ENCODE peak calls at places on chromosomes 6 and 20, in six cellular contexts. One of them, this sample, is unnamed.

GRCh38 chr20:44618318-44618731 is 33.2 kb downstream of the ADA start:
- DNase-seq in GM23338: no peak
- DNase-seq in neural progenitor cell: no peak
- DNase-seq in endothelial cell of umbilical vein: no peak
- DNase-seq in PC-3: no peak
- DNase-seq in GM12878: no peak
- DNase-seq in this sample: no peak

GRCh38 chr6:138307816-138308727 is 69.6 kb upstream of the SMIM28 start:
- DNase-seq in GM23338: peak; percentile 28
- DNase-seq in neural progenitor cell: no peak
- DNase-seq in endothelial cell of umbilical vein: no peak
- DNase-seq in PC-3: no peak
- DNase-seq in GM12878: no peak
- DNase-seq in this sample: peak; percentile 66

GRCh38 chr20:24337074-24337473 is 132.4 kb upstream of the SYNDIG1 start:
- DNase-seq in GM23338: no peak
- DNase-seq in neural progenitor cell: peak; percentile 7
- DNase-seq in endothelial cell of umbilical vein: no peak
- DNase-seq in PC-3: peak; percentile 74
- DNase-seq in GM12878: no peak
- DNase-seq in this sample: peak; percentile 27

GRCh38 chr20:34110025-34111013 is 1.7 kb downstream of the EIF2S2 start:
- DNase-seq in GM23338: no peak
- DNase-seq in neural progenitor cell: no peak
- DNase-seq in endothelial cell of umbilical vein: peak; percentile 42
- DNase-seq in PC-3: no peak
- DNase-seq in GM12878: no peak
- DNase-seq in this sample: peak; percentile 38

GRCh38 chr20:47274449-47275108 is 81.9 kb downstream of the ZMYND8 start:
- DNase-seq in GM23338: no peak
- DNase-seq in neural progenitor cell: no peak
- DNase-seq in endothelial cell of umbilical vein: peak; percentile 96
- DNase-seq in PC-3: peak; percentile 95
- DNase-seq in GM12878: peak; percentile 87
- DNase-seq in this sample: peak; percentile 95

GRCh38 chr6:169158182-169158573 is 95.5 kb downstream of the THBS2 start:
- DNase-seq in GM23338: no peak
- DNase-seq in neural progenitor cell: no peak
- DNase-seq in endothelial cell of umbilical vein: peak; percentile 6
- DNase-seq in PC-3: no peak
- DNase-seq in GM12878: no peak
- DNase-seq in this sample: peak; percentile 55

GRCh38 chr20:376750-377149 is 3.8 kb upstream of the TRIB3 start:
- DNase-seq in GM23338: no peak
- DNase-seq in neural progenitor cell: no peak
- DNase-seq in endothelial cell of umbilical vein: no peak
- DNase-seq in PC-3: no peak
- DNase-seq in GM12878: no peak
- DNase-seq in this sample: no peak

GRCh38 chr6:89797317-89797716 is 22.3 kb downstream of the MDN1 start:
- DNase-seq in GM23338: no peak
- DNase-seq in neural progenitor cell: no peak
- DNase-seq in endothelial cell of umbilical vein: no peak
- DNase-seq in PC-3: no peak
- DNase-seq in GM12878: no peak
- DNase-seq in this sample: no peak

GRCh38 chr6:156309017-156309416 is 468.2 kb upstream of the ARID1B start:
- DNase-seq in GM23338: no peak
- DNase-seq in neural progenitor cell: no peak
- DNase-seq in endothelial cell of umbilical vein: no peak
- DNase-seq in PC-3: no peak
- DNase-seq in GM12878: no peak
- DNase-seq in this sample: no peak

GRCh38 chr6:151762817-151763216 is 44.7 kb upstream of the ESR1 start:
- DNase-seq in GM23338: no peak
- DNase-seq in neural progenitor cell: no peak
- DNase-seq in endothelial cell of umbilical vein: no peak
- DNase-seq in PC-3: no peak
- DNase-seq in GM12878: no peak
- DNase-seq in this sample: no peak

GRCh38 chr6:63882208-63882607 is 246.6 kb downstream of the PHF3 start:
- DNase-seq in GM23338: peak; percentile 43
- DNase-seq in neural progenitor cell: peak; percentile 42
- DNase-seq in endothelial cell of umbilical vein: no peak
- DNase-seq in PC-3: peak; percentile 14
- DNase-seq in GM12878: no peak
- DNase-seq in this sample: peak; percentile 19

GRCh38 chr6:38244873-38245272 is 394.9 kb downstream of the BTBD9 start:
- DNase-seq in GM23338: no peak
- DNase-seq in neural progenitor cell: no peak
- DNase-seq in endothelial cell of umbilical vein: no peak
- DNase-seq in PC-3: no peak
- DNase-seq in GM12878: no peak
- DNase-seq in this sample: no peak

GRCh38 chr6:51626391-51626790 is 461.0 kb downstream of the PKHD1 start:
- DNase-seq in GM23338: no peak
- DNase-seq in neural progenitor cell: no peak
- DNase-seq in endothelial cell of umbilical vein: no peak
- DNase-seq in PC-3: no peak
- DNase-seq in GM12878: no peak
- DNase-seq in this sample: no peak

GRCh38 chr6:100622907-100623692 is 158.4 kb upstream of the SIM1 start:
- DNase-seq in GM23338: no peak
- DNase-seq in neural progenitor cell: no peak
- DNase-seq in endothelial cell of umbilical vein: no peak
- DNase-seq in PC-3: no peak
- DNase-seq in GM12878: no peak
- DNase-seq in this sample: peak; percentile 66

GRCh38 chr6:100618349-100618671 is 153.6 kb upstream of the SIM1 start:
- DNase-seq in GM23338: no peak
- DNase-seq in neural progenitor cell: no peak
- DNase-seq in endothelial cell of umbilical vein: no peak
- DNase-seq in PC-3: no peak
- DNase-seq in GM12878: no peak
- DNase-seq in this sample: no peak

GRCh38 chr6:100614933-100615332 is 150.2 kb upstream of the SIM1 start:
- DNase-seq in GM23338: no peak
- DNase-seq in neural progenitor cell: no peak
- DNase-seq in endothelial cell of umbilical vein: no peak
- DNase-seq in PC-3: no peak
- DNase-seq in GM12878: no peak
- DNase-seq in this sample: no peak

GRCh38 chr6:100617633-100618348 is 153.1 kb upstream of the SIM1 start:
- DNase-seq in GM23338: no peak
- DNase-seq in neural progenitor cell: no peak
- DNase-seq in endothelial cell of umbilical vein: no peak
- DNase-seq in PC-3: peak; percentile 73
- DNase-seq in GM12878: no peak
- DNase-seq in this sample: peak; percentile 41

DNA sequence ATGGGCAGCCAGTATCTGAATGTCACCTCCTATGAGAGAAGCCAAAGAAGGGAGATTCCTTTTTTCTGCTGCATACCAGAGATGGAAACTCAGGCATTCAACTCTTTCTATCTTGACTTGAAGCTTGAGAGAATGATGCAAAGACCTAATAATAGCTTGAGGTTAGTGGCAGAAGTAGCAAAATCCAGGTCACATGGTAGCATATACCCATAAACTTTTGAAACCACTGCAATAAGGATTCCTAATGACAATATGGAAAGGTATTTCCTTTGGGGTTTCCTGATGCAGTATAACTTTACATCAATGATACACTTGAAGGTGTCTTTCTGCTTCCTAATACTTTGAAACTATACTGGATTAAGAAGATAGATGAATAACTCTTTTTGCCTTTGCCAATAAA is 155.4 kb upstream of the SIM1 start:
- DNase-seq in GM23338: no peak
- DNase-seq in neural progenitor cell: no peak
- DNase-seq in endothelial cell of umbilical vein: peak; percentile 7
- DNase-seq in PC-3: peak; percentile 70
- DNase-seq in GM12878: no peak
- DNase-seq in this sample: peak; percentile 80
- H3K4me2 ChIP-seq in GM23338: no peak overlapping the region
- H3K4me2 ChIP-seq in neural progenitor cell: no peak overlapping the region
- H3K4me2 ChIP-seq in endothelial cell of umbilical vein: no peak overlapping the region
- H3K4me2 ChIP-seq in PC-3: no peak overlapping the region
- H3K4me2 ChIP-seq in GM12878: no peak overlapping the region
- H3K4me2 ChIP-seq in this sample: peak overlapping the region; percentile 45

GRCh38 chr6:81896561-81896960 is 144.1 kb upstream of the TENT5A start:
- DNase-seq in GM23338: no peak
- DNase-seq in neural progenitor cell: no peak
- DNase-seq in endothelial cell of umbilical vein: no peak
- DNase-seq in PC-3: no peak
- DNase-seq in GM12878: no peak
- DNase-seq in this sample: peak; percentile 67
- H3K4me2 ChIP-seq in GM23338: no peak overlapping the region
- H3K4me2 ChIP-seq in neural progenitor cell: no peak overlapping the region
- H3K4me2 ChIP-seq in endothelial cell of umbilical vein: no peak overlapping the region
- H3K4me2 ChIP-seq in PC-3: no peak overlapping the region
- H3K4me2 ChIP-seq in GM12878: no peak overlapping the region
- H3K4me2 ChIP-seq in this sample: peak overlapping the region; percentile 26

GRCh38 chr6:114042267-114043075 is 71.5 kb upstream of the HDAC2 start:
- DNase-seq in GM23338: no peak
- DNase-seq in neural progenitor cell: no peak
- DNase-seq in endothelial cell of umbilical vein: no peak
- DNase-seq in PC-3: no peak
- DNase-seq in GM12878: no peak
- DNase-seq in this sample: no peak
- H3K4me2 ChIP-seq in GM23338: no peak overlapping the region
- H3K4me2 ChIP-seq in neural progenitor cell: no peak overlapping the region
- H3K4me2 ChIP-seq in endothelial cell of umbilical vein: no peak overlapping the region
- H3K4me2 ChIP-seq in PC-3: no peak overlapping the region
- H3K4me2 ChIP-seq in GM12878: no peak overlapping the region
- H3K4me2 ChIP-seq in this sample: no peak overlapping the region

GRCh38 chr6:4459032-4459431 is 317.2 kb upstream of the CDYL start:
- DNase-seq in GM23338: no peak
- DNase-seq in neural progenitor cell: no peak
- DNase-seq in endothelial cell of umbilical vein: peak; percentile 89
- DNase-seq in PC-3: peak; percentile 66
- DNase-seq in GM12878: no peak
- DNase-seq in this sample: peak; percentile 82
- H3K4me2 ChIP-seq in GM23338: no peak overlapping the region
- H3K4me2 ChIP-seq in neural progenitor cell: no peak overlapping the region
- H3K4me2 ChIP-seq in endothelial cell of umbilical vein: peak overlapping the region; percentile 17
- H3K4me2 ChIP-seq in PC-3: no peak overlapping the region
- H3K4me2 ChIP-seq in GM12878: no peak overlapping the region
- H3K4me2 ChIP-seq in this sample: no peak overlapping the region

GRCh38 chr6:146289816-146290588 is 253.6 kb upstream of the RAB32 start:
- DNase-seq in GM23338: no peak
- DNase-seq in neural progenitor cell: no peak
- DNase-seq in endothelial cell of umbilical vein: peak; percentile 79
- DNase-seq in PC-3: peak; percentile 52
- DNase-seq in GM12878: no peak
- DNase-seq in this sample: peak; percentile 87
- H3K4me2 ChIP-seq in GM23338: no peak overlapping the region
- H3K4me2 ChIP-seq in neural progenitor cell: no peak overlapping the region
- H3K4me2 ChIP-seq in endothelial cell of umbilical vein: peak overlapping the region; percentile 3
- H3K4me2 ChIP-seq in PC-3: no peak overlapping the region
- H3K4me2 ChIP-seq in GM12878: no peak overlapping the region
- H3K4me2 ChIP-seq in this sample: peak overlapping the region; percentile 58

GRCh38 chr6:36024154-36024760 is at the start of gene SLC26A8:
- DNase-seq in GM23338: peak; percentile 60
- DNase-seq in neural progenitor cell: peak; percentile 50
- DNase-seq in endothelial cell of umbilical vein: no peak
- DNase-seq in PC-3: no peak
- DNase-seq in GM12878: no peak
- DNase-seq in this sample: no peak
- H3K4me2 ChIP-seq in GM23338: peak within 1 kb of the TSS; percentile 84
- H3K4me2 ChIP-seq in neural progenitor cell: peak within 1 kb of the TSS; percentile 88
- H3K4me2 ChIP-seq in endothelial cell of umbilical vein: no peak within 1 kb of the TSS
- H3K4me2 ChIP-seq in PC-3: no peak within 1 kb of the TSS
- H3K4me2 ChIP-seq in GM12878: peak within 1 kb of the TSS; percentile 49
- H3K4me2 ChIP-seq in this sample: no peak within 1 kb of the TSS

GRCh38 chr6:106801256-106801655 is 171.9 kb downstream of the QRSL1 start:
- DNase-seq in GM23338: no peak
- DNase-seq in neural progenitor cell: no peak
- DNase-seq in endothelial cell of umbilical vein: no peak
- DNase-seq in PC-3: no peak
- DNase-seq in GM12878: no peak
- DNase-seq in this sample: no peak

GRCh38 chr6:106803188-106803587 is 171.3 kb downstream of the CD24 start:
- DNase-seq in GM23338: no peak
- DNase-seq in neural progenitor cell: no peak
- DNase-seq in endothelial cell of umbilical vein: no peak
- DNase-seq in PC-3: no peak
- DNase-seq in GM12878: no peak
- DNase-seq in this sample: no peak

GRCh38 chr6:106799008-106799952 is 169.9 kb downstream of the QRSL1 start:
- DNase-seq in GM23338: no peak
- DNase-seq in neural progenitor cell: peak; percentile 23
- DNase-seq in endothelial cell of umbilical vein: no peak
- DNase-seq in PC-3: peak; percentile 77
- DNase-seq in GM12878: peak; percentile 25
- DNase-seq in this sample: peak; percentile 19

GRCh38 chr6:106802141-106802540 is 172.4 kb downstream of the CD24 start:
- DNase-seq in GM23338: no peak
- DNase-seq in neural progenitor cell: no peak
- DNase-seq in endothelial cell of umbilical vein: no peak
- DNase-seq in PC-3: no peak
- DNase-seq in GM12878: no peak
- DNase-seq in this sample: no peak

GRCh38 chr6:106800379-106800778 is 171.0 kb downstream of the QRSL1 start:
- DNase-seq in GM23338: no peak
- DNase-seq in neural progenitor cell: no peak
- DNase-seq in endothelial cell of umbilical vein: no peak
- DNase-seq in PC-3: no peak
- DNase-seq in GM12878: no peak
- DNase-seq in this sample: no peak
- H3K4me2 ChIP-seq in GM23338: no peak overlapping the region
- H3K4me2 ChIP-seq in neural progenitor cell: no peak overlapping the region
- H3K4me2 ChIP-seq in endothelial cell of umbilical vein: no peak overlapping the region
- H3K4me2 ChIP-seq in PC-3: no peak overlapping the region
- H3K4me2 ChIP-seq in GM12878: no peak overlapping the region
- H3K4me2 ChIP-seq in this sample: no peak overlapping the region

This sample was measured in GM23248.